ENCODE peak calls at places on chromosomes 1 and 21, in ten cellular contexts. One of them, this sample, is unnamed.

GRCh38 chr1:243440406-243440805 is 184.6 kb downstream of the SDCCAG8 start:
- DNase-seq in DMS53: no peak
- DNase-seq in germinal center: no peak
- DNase-seq in H1: no peak
- DNase-seq in left ventricle myocardium inferior: no peak
- DNase-seq in HCEC 1CT: no peak
- DNase-seq in small intestine: no peak
- DNase-seq in A172: no peak
- DNase-seq in HTR-8/SVneo: no peak
- DNase-seq in NCI-H2029 treated with DMSO at 0.1 percent for 48 hours: no peak
- DNase-seq in this sample: no peak

GRCh38 chr1:153805042-153805745 is 30.0 kb downstream of the SLC27A3 start:
- DNase-seq in small intestine: peak; percentile 73
- DNase-seq in H1: no peak
- DNase-seq in germinal center: peak; percentile 64
- DNase-seq in left ventricle myocardium inferior: no peak
- DNase-seq in HCEC 1CT: peak; percentile 85
- DNase-seq in A172: peak; percentile 92
- DNase-seq in NCI-H2029 treated with DMSO at 0.1 percent for 48 hours: peak; percentile 57
- DNase-seq in DMS53: peak; percentile 40
- DNase-seq in HTR-8/SVneo: peak; percentile 52
- DNase-seq in this sample: peak; percentile 81

GRCh38 chr1:81410919-81411318 is 389.8 kb upstream of the ADGRL2 start:
- DNase-seq in germinal center: no peak
- DNase-seq in left ventricle myocardium inferior: no peak
- DNase-seq in NCI-H2029 treated with DMSO at 0.1 percent for 48 hours: no peak
- DNase-seq in A172: no peak
- DNase-seq in H1: no peak
- DNase-seq in DMS53: no peak
- DNase-seq in HTR-8/SVneo: no peak
- DNase-seq in small intestine: no peak
- DNase-seq in HCEC 1CT: no peak
- DNase-seq in this sample: no peak

GRCh38 chr21:19684328-19684727 is 1280.7 kb upstream of the TMPRSS15 start:
- DNase-seq in left ventricle myocardium inferior: no peak
- DNase-seq in H1: no peak
- DNase-seq in NCI-H2029 treated with DMSO at 0.1 percent for 48 hours: no peak
- DNase-seq in DMS53: no peak
- DNase-seq in HCEC 1CT: no peak
- DNase-seq in germinal center: no peak
- DNase-seq in A172: no peak
- DNase-seq in small intestine: no peak
- DNase-seq in HTR-8/SVneo: no peak
- DNase-seq in this sample: no peak

GRCh38 chr1:210239295-210240155 is 6.9 kb downstream of the SERTAD4 start:
- DNase-seq in small intestine: peak; percentile 26
- DNase-seq in A172: peak; percentile 89
- DNase-seq in HTR-8/SVneo: peak; percentile 75
- DNase-seq in germinal center: no peak
- DNase-seq in left ventricle myocardium inferior: no peak
- DNase-seq in NCI-H2029 treated with DMSO at 0.1 percent for 48 hours: no peak
- DNase-seq in HCEC 1CT: peak; percentile 86
- DNase-seq in DMS53: peak; percentile 85
- DNase-seq in H1: no peak
- DNase-seq in this sample: peak; percentile 48

GRCh38 chr1:84772428-84772943 is 82.2 kb upstream of the SSX2IP start:
- DNase-seq in left ventricle myocardium inferior: peak; percentile 56
- DNase-seq in A172: peak; percentile 55
- DNase-seq in HCEC 1CT: peak; percentile 69
- DNase-seq in small intestine: peak; percentile 77
- DNase-seq in DMS53: peak; percentile 90
- DNase-seq in germinal center: peak; percentile 59
- DNase-seq in H1: peak; percentile 94
- DNase-seq in HTR-8/SVneo: peak; percentile 67
- DNase-seq in NCI-H2029 treated with DMSO at 0.1 percent for 48 hours: peak; percentile 49
- DNase-seq in this sample: peak; percentile 60

GRCh38 chr1:228280106-228280901 is 72.5 kb downstream of the OBSCN start:
- DNase-seq in HTR-8/SVneo: no peak
- DNase-seq in H1: no peak
- DNase-seq in DMS53: no peak
- DNase-seq in A172: no peak
- DNase-seq in left ventricle myocardium inferior: no peak
- DNase-seq in small intestine: no peak
- DNase-seq in HCEC 1CT: no peak
- DNase-seq in germinal center: no peak
- DNase-seq in NCI-H2029 treated with DMSO at 0.1 percent for 48 hours: no peak
- DNase-seq in this sample: no peak

GRCh38 chr1:39026051-39026946 is at the start of gene NDUFS5:
- DNase-seq in A172: peak; percentile 89
- DNase-seq in HCEC 1CT: peak; percentile 94
- DNase-seq in DMS53: peak; percentile 96
- DNase-seq in NCI-H2029 treated with DMSO at 0.1 percent for 48 hours: peak; percentile 100
- DNase-seq in left ventricle myocardium inferior: peak; percentile 91
- DNase-seq in small intestine: peak; percentile 90
- DNase-seq in germinal center: peak; percentile 69
- DNase-seq in H1: peak; percentile 85
- DNase-seq in HTR-8/SVneo: peak; percentile 83
- DNase-seq in this sample: peak; percentile 84

GRCh38 chr21:33993286-33994231 is 78.0 kb upstream of the ATP5PO start:
- DNase-seq in A172: no peak
- DNase-seq in germinal center: peak; percentile 35
- DNase-seq in NCI-H2029 treated with DMSO at 0.1 percent for 48 hours: peak; percentile 34
- DNase-seq in DMS53: no peak
- DNase-seq in small intestine: peak; percentile 47
- DNase-seq in H1: no peak
- DNase-seq in HCEC 1CT: no peak
- DNase-seq in left ventricle myocardium inferior: no peak
- DNase-seq in HTR-8/SVneo: no peak
- DNase-seq in this sample: no peak

GRCh38 chr1:82919828-82920227 is 1079.1 kb downstream of the TTLL7 start:
- DNase-seq in HTR-8/SVneo: no peak
- DNase-seq in germinal center: no peak
- DNase-seq in A172: no peak
- DNase-seq in H1: no peak
- DNase-seq in left ventricle myocardium inferior: no peak
- DNase-seq in NCI-H2029 treated with DMSO at 0.1 percent for 48 hours: no peak
- DNase-seq in small intestine: no peak
- DNase-seq in DMS53: no peak
- DNase-seq in HCEC 1CT: no peak
- DNase-seq in this sample: no peak

GRCh38 chr21:33849839-33850238 is 65.8 kb downstream of the ATP5PO start:
- DNase-seq in HTR-8/SVneo: no peak
- DNase-seq in H1: no peak
- DNase-seq in NCI-H2029 treated with DMSO at 0.1 percent for 48 hours: peak; percentile 3
- DNase-seq in germinal center: no peak
- DNase-seq in left ventricle myocardium inferior: no peak
- DNase-seq in HCEC 1CT: no peak
- DNase-seq in DMS53: no peak
- DNase-seq in small intestine: no peak
- DNase-seq in A172: peak; percentile 51
- DNase-seq in this sample: no peak

GRCh38 chr21:42007541-42007940 is 2.6 kb downstream of the ZBTB21 start:
- DNase-seq in A172: no peak
- DNase-seq in NCI-H2029 treated with DMSO at 0.1 percent for 48 hours: no peak
- DNase-seq in H1: peak; percentile 8
- DNase-seq in HCEC 1CT: no peak
- DNase-seq in small intestine: no peak
- DNase-seq in left ventricle myocardium inferior: no peak
- DNase-seq in HTR-8/SVneo: no peak
- DNase-seq in DMS53: no peak
- DNase-seq in germinal center: peak; percentile 17
- DNase-seq in this sample: no peak

GRCh38 chr1:220666349-220666748 is 23.8 kb upstream of the C1orf115 start:
- DNase-seq in left ventricle myocardium inferior: no peak
- DNase-seq in DMS53: no peak
- DNase-seq in germinal center: no peak
- DNase-seq in NCI-H2029 treated with DMSO at 0.1 percent for 48 hours: no peak
- DNase-seq in H1: no peak
- DNase-seq in HTR-8/SVneo: no peak
- DNase-seq in A172: no peak
- DNase-seq in small intestine: no peak
- DNase-seq in HCEC 1CT: no peak
- DNase-seq in this sample: no peak

GRCh38 chr1:212471286-212471685 is 38.6 kb downstream of the NENF start:
- DNase-seq in H1: no peak
- DNase-seq in left ventricle myocardium inferior: no peak
- DNase-seq in A172: no peak
- DNase-seq in HTR-8/SVneo: no peak
- DNase-seq in small intestine: no peak
- DNase-seq in HCEC 1CT: no peak
- DNase-seq in germinal center: no peak
- DNase-seq in DMS53: no peak
- DNase-seq in NCI-H2029 treated with DMSO at 0.1 percent for 48 hours: no peak
- DNase-seq in this sample: no peak

GRCh38 chr1:228464487-228464983 is 22.6 kb upstream of the RNF187 start:
- DNase-seq in NCI-H2029 treated with DMSO at 0.1 percent for 48 hours: peak; percentile 46
- DNase-seq in left ventricle myocardium inferior: peak; percentile 57
- DNase-seq in A172: peak; percentile 52
- DNase-seq in HTR-8/SVneo: peak; percentile 91
- DNase-seq in HCEC 1CT: peak; percentile 51
- DNase-seq in germinal center: peak; percentile 90
- DNase-seq in DMS53: no peak
- DNase-seq in H1: peak; percentile 84
- DNase-seq in small intestine: peak; percentile 70
- DNase-seq in this sample: no peak

GRCh38 chr1:244941121-244941520 is 76.8 kb upstream of the HNRNPU start:
- DNase-seq in A172: no peak
- DNase-seq in left ventricle myocardium inferior: no peak
- DNase-seq in HCEC 1CT: no peak
- DNase-seq in NCI-H2029 treated with DMSO at 0.1 percent for 48 hours: no peak
- DNase-seq in germinal center: peak; percentile 71
- DNase-seq in small intestine: no peak
- DNase-seq in HTR-8/SVneo: no peak
- DNase-seq in DMS53: no peak
- DNase-seq in H1: no peak
- DNase-seq in this sample: no peak

GRCh38 chr1:25037174-25038074 is 107.3 kb upstream of the RUNX3 start:
- DNase-seq in NCI-H2029 treated with DMSO at 0.1 percent for 48 hours: no peak
- DNase-seq in left ventricle myocardium inferior: no peak
- DNase-seq in HCEC 1CT: peak; percentile 15
- DNase-seq in germinal center: peak; percentile 77
- DNase-seq in A172: peak; percentile 15
- DNase-seq in DMS53: peak; percentile 74
- DNase-seq in small intestine: peak; percentile 57
- DNase-seq in H1: peak; percentile 82
- DNase-seq in HTR-8/SVneo: peak; percentile 53
- DNase-seq in this sample: peak; percentile 48

GRCh38 chr1:77706321-77706720 is 23.9 kb upstream of the ZZZ3 start:
- DNase-seq in DMS53: no peak
- DNase-seq in germinal center: no peak
- DNase-seq in small intestine: no peak
- DNase-seq in HTR-8/SVneo: no peak
- DNase-seq in left ventricle myocardium inferior: no peak
- DNase-seq in H1: no peak
- DNase-seq in NCI-H2029 treated with DMSO at 0.1 percent for 48 hours: no peak
- DNase-seq in HCEC 1CT: no peak
- DNase-seq in A172: no peak
- DNase-seq in this sample: no peak

GRCh38 chr1:1927751-1928150 is 8.7 kb upstream of the TMEM52 start:
- DNase-seq in H1: no peak
- DNase-seq in germinal center: no peak
- DNase-seq in NCI-H2029 treated with DMSO at 0.1 percent for 48 hours: no peak
- DNase-seq in left ventricle myocardium inferior: no peak
- DNase-seq in DMS53: no peak
- DNase-seq in HTR-8/SVneo: no peak
- DNase-seq in small intestine: no peak
- DNase-seq in HCEC 1CT: no peak
- DNase-seq in A172: no peak
- DNase-seq in this sample: no peak

GRCh38 chr1:72007312-72007711 is 275.0 kb downstream of the NEGR1 start:
- DNase-seq in H1: no peak
- DNase-seq in HCEC 1CT: no peak
- DNase-seq in germinal center: no peak
- DNase-seq in NCI-H2029 treated with DMSO at 0.1 percent for 48 hours: no peak
- DNase-seq in HTR-8/SVneo: no peak
- DNase-seq in A172: no peak
- DNase-seq in left ventricle myocardium inferior: no peak
- DNase-seq in small intestine: no peak
- DNase-seq in DMS53: no peak
- DNase-seq in this sample: no peak

GRCh38 chr1:114671939-114672275 is 2.1 kb upstream of the DENND2C start:
- DNase-seq in HCEC 1CT: no peak
- DNase-seq in A172: no peak
- DNase-seq in HTR-8/SVneo: no peak
- DNase-seq in germinal center: no peak
- DNase-seq in small intestine: no peak
- DNase-seq in left ventricle myocardium inferior: no peak
- DNase-seq in H1: no peak
- DNase-seq in NCI-H2029 treated with DMSO at 0.1 percent for 48 hours: no peak
- DNase-seq in DMS53: no peak
- DNase-seq in this sample: no peak

GRCh38 chr1:18583326-18583941 is 47.2 kb upstream of the PAX7 start:
- DNase-seq in HTR-8/SVneo: no peak
- DNase-seq in A172: no peak
- DNase-seq in H1: no peak
- DNase-seq in germinal center: no peak
- DNase-seq in NCI-H2029 treated with DMSO at 0.1 percent for 48 hours: no peak
- DNase-seq in HCEC 1CT: no peak
- DNase-seq in DMS53: no peak
- DNase-seq in small intestine: no peak
- DNase-seq in left ventricle myocardium inferior: peak; percentile 49
- DNase-seq in this sample: no peak

GRCh38 chr1:184060316-184060715 is 8.8 kb downstream of the TSEN15 start:
- DNase-seq in A172: no peak
- DNase-seq in small intestine: no peak
- DNase-seq in HTR-8/SVneo: no peak
- DNase-seq in NCI-H2029 treated with DMSO at 0.1 percent for 48 hours: no peak
- DNase-seq in left ventricle myocardium inferior: no peak
- DNase-seq in DMS53: no peak
- DNase-seq in HCEC 1CT: peak; percentile 73
- DNase-seq in germinal center: no peak
- DNase-seq in H1: no peak
- DNase-seq in this sample: no peak

GRCh38 chr1:37055631-37056030 is 21.3 kb upstream of the GRIK3 start:
- DNase-seq in HTR-8/SVneo: no peak
- DNase-seq in NCI-H2029 treated with DMSO at 0.1 percent for 48 hours: peak; percentile 95
- DNase-seq in H1: no peak
- DNase-seq in small intestine: no peak
- DNase-seq in DMS53: no peak
- DNase-seq in HCEC 1CT: no peak
- DNase-seq in left ventricle myocardium inferior: no peak
- DNase-seq in A172: no peak
- DNase-seq in germinal center: no peak
- DNase-seq in this sample: no peak

GRCh38 chr1:247482747-247483146 is 24.8 kb upstream of the OR2B11 start:
- DNase-seq in germinal center: no peak
- DNase-seq in NCI-H2029 treated with DMSO at 0.1 percent for 48 hours: no peak
- DNase-seq in A172: no peak
- DNase-seq in H1: no peak
- DNase-seq in small intestine: no peak
- DNase-seq in DMS53: no peak
- DNase-seq in HCEC 1CT: no peak
- DNase-seq in HTR-8/SVneo: peak; percentile 36
- DNase-seq in left ventricle myocardium inferior: no peak
- DNase-seq in this sample: no peak

GRCh38 chr1:192803501-192803900 is 5.3 kb upstream of the RGS2 start:
- DNase-seq in H1: no peak
- DNase-seq in HCEC 1CT: no peak
- DNase-seq in small intestine: no peak
- DNase-seq in A172: no peak
- DNase-seq in NCI-H2029 treated with DMSO at 0.1 percent for 48 hours: no peak
- DNase-seq in DMS53: no peak
- DNase-seq in left ventricle myocardium inferior: no peak
- DNase-seq in HTR-8/SVneo: no peak
- DNase-seq in germinal center: no peak
- DNase-seq in this sample: no peak

GRCh38 chr1:79193211-79194079 is 186.9 kb upstream of the ADGRL4 start:
- DNase-seq in left ventricle myocardium inferior: no peak
- DNase-seq in HCEC 1CT: peak; percentile 56
- DNase-seq in A172: peak; percentile 39
- DNase-seq in small intestine: no peak
- DNase-seq in germinal center: no peak
- DNase-seq in DMS53: peak; percentile 86
- DNase-seq in HTR-8/SVneo: no peak
- DNase-seq in H1: peak; percentile 42
- DNase-seq in NCI-H2029 treated with DMSO at 0.1 percent for 48 hours: no peak
- DNase-seq in this sample: no peak

This sample was measured in H54.